ENCODE peak calls at places on chromosome 15, in ten cellular contexts. E, I, R, D, W, X, N, F, U and Y are unnamed samples. For H3K9me3, the result is how much of the 10 kb centered on the place peaks cover.

GRCh38 chr15:48564690-48565089 is 80.8 kb downstream of the FBN1 start:
- DNase-seq in E (no peak), I (no peak), R (no peak), D (peak), W (no peak), X (no peak), N (no peak), F (no peak), U (no peak), Y (no peak)

GRCh38 chr15:79673416-79674123 is 223.2 kb downstream of the MTHFS start:
- DNase-seq in E (no peak), I (no peak), R (no peak), D (peak), W (no peak), X (no peak), N (no peak), F (no peak), U (no peak), Y (no peak)

GRCh38 chr15:94057305-94057704 is 174.1 kb upstream of the MCTP2 start:
- DNase-seq in E (no peak), I (no peak), R (no peak), D (peak), W (no peak), X (no peak), N (no peak), F (no peak), U (no peak), Y (no peak)

GRCh38 chr15:73683624-73684536 is at the start of gene CD276:
- DNase-seq in E (peak), I (peak), R (peak), D (peak), W (peak), X (peak), N (peak), F (peak), U (peak), Y (no peak)

GRCh38 chr15:77552066-77552465 is 80.6 kb downstream of the LINGO1 start:
- DNase-seq in E (no peak), I (no peak), R (no peak), D (no peak), W (no peak), X (no peak), N (no peak), F (no peak), U (no peak), Y (no peak)

GRCh38 chr15:42344763-42345162 is 14.5 kb upstream of the CAPN3 start:
- DNase-seq in E (peak), I (no peak), R (no peak), D (peak), W (no peak), X (no peak), N (no peak), F (no peak), U (no peak), Y (no peak)

GRCh38 chr15:75042730-75043508 is 19.5 kb downstream of the PPCDC start:
- DNase-seq in E (peak), I (peak), R (peak), D (peak), W (peak), X (peak), N (peak), F (no peak), U (peak), Y (peak)

GRCh38 chr15:78673917-78674444 is 33.0 kb upstream of the CHRNB4 start:
- DNase-seq in E (no peak), I (no peak), R (no peak), D (no peak), W (no peak), X (no peak), N (no peak), F (no peak), U (no peak), Y (no peak)

GRCh38 chr15:89143503-89144162 is 55.4 kb downstream of the ABHD2 start:
- DNase-seq in E (no peak), I (no peak), R (no peak), D (peak), W (no peak), X (no peak), N (no peak), F (no peak), U (no peak), Y (no peak)

GRCh38 chr15:43509923-43510229 is 7.5 kb upstream of the MAP1A start:
- DNase-seq in E (peak), I (no peak), R (peak), D (no peak), W (no peak), X (no peak), N (no peak), F (no peak), U (no peak), Y (no peak)

GRCh38 chr15:70275461-70276138 is 177.9 kb upstream of the TLE3 start:
- DNase-seq in E (no peak), I (no peak), R (no peak), D (no peak), W (no peak), X (no peak), N (no peak), F (no peak), U (no peak), Y (no peak)

GRCh38 chr15:82979726-82980125 is 6.3 kb upstream of the RAMAC start:
- DNase-seq in E (no peak), I (no peak), R (no peak), D (no peak), W (no peak), X (no peak), N (no peak), F (no peak), U (no peak), Y (no peak)

GRCh38 chr15:77599899-77600298 is 32.8 kb downstream of the LINGO1 start:
- DNase-seq in E (no peak), I (no peak), R (peak), D (no peak), W (no peak), X (no peak), N (peak), F (no peak), U (no peak), Y (no peak)

GRCh38 chr15:47331796-47332480 is 385.4 kb upstream of the SEMA6D start:
- DNase-seq in E (peak), I (no peak), R (no peak), D (peak), W (peak), X (peak), N (no peak), F (no peak), U (no peak), Y (no peak)

GRCh38 chr15:70502576-70502975 is 260.8 kb downstream of the UACA start:
- DNase-seq in E (no peak), I (no peak), R (no peak), D (no peak), W (no peak), X (no peak), N (no peak), F (no peak), U (no peak), Y (no peak)

GRCh38 chr15:59885832-59886231 is 118.3 kb upstream of the FOXB1 start:
- DNase-seq in E (peak), I (no peak), R (no peak), D (peak), W (peak), X (peak), N (no peak), F (no peak), U (no peak), Y (no peak)

GRCh38 chr15:49045691-49046112 is 544 bp downstream of the SECISBP2L start:
- DNase-seq in E (peak), I (no peak), R (peak), D (peak), W (no peak), X (peak), N (peak), F (no peak), U (no peak), Y (no peak)

GRCh38 chr15:101156509-101157159 is 95.2 kb downstream of the CHSY1 start:
- DNase-seq in E (no peak), I (no peak), R (no peak), D (no peak), W (no peak), X (no peak), N (no peak), F (no peak), U (no peak), Y (no peak)

GRCh38 chr15:99443056-99443756 is 122.6 kb upstream of the MEF2A start:
- DNase-seq in E (no peak), I (no peak), R (no peak), D (no peak), W (no peak), X (no peak), N (no peak), F (no peak), U (peak), Y (no peak)

GRCh38 chr15:36161781-36162212 is 417.6 kb upstream of the CDIN1 start:
- DNase-seq in E (peak), I (no peak), R (no peak), D (peak), W (peak), X (no peak), N (no peak), F (no peak), U (no peak), Y (no peak)

GRCh38 chr15:34855893-34856292 is 60.5 kb upstream of the ACTC1 start:
- DNase-seq in E (no peak), I (no peak), R (no peak), D (peak), W (no peak), X (no peak), N (no peak), F (no peak), U (no peak), Y (no peak)

GRCh38 chr15:38868326-38869114 is 303.9 kb upstream of the RASGRP1 start:
- DNase-seq in E (peak), I (no peak), R (no peak), D (peak), W (no peak), X (no peak), N (peak), F (no peak), U (peak), Y (no peak)

GRCh38 chr15:64552281-64552948 is 92.0 kb downstream of the ZNF609 start:
- DNase-seq in E (no peak), I (no peak), R (no peak), D (no peak), W (no peak), X (peak), N (no peak), F (no peak), U (no peak), Y (no peak)

GRCh38 chr15:52101542-52102340 is 10.8 kb downstream of the BCL2L10 start:
- DNase-seq in E (no peak), I (no peak), R (no peak), D (no peak), W (no peak), X (no peak), N (no peak), F (no peak), U (no peak), Y (no peak)

GRCh38 chr15:49860101-49860500 is 239.3 kb downstream of the DTWD1 start:
- DNase-seq in E (no peak), I (no peak), R (no peak), D (peak), W (no peak), X (no peak), N (no peak), F (no peak), U (no peak), Y (no peak)

GRCh38 chr15:40183636-40184463 is 23.0 kb downstream of the BUB1B start:
- DNase-seq in E (no peak), I (no peak), R (no peak), D (no peak), W (no peak), X (no peak), N (no peak), F (no peak), U (no peak), Y (no peak)

GRCh38 chr15:101070502-101071273 is 151.5 kb downstream of the LRRK1 start:
- DNase-seq in E (no peak), I (no peak), R (no peak), D (peak), W (no peak), X (no peak), N (peak), F (no peak), U (no peak), Y (no peak)

GRCh38 chr15:70512772-70513362 is 250.5 kb downstream of the UACA start:
- DNase-seq in E (no peak), I (no peak), R (peak), D (peak), W (no peak), X (no peak), N (peak), F (no peak), U (peak), Y (peak)

GRCh38 chr15:74642328-74642723 is 26.7 kb downstream of the CLK3 start:
- DNase-seq in E (peak), I (peak), R (no peak), D (no peak), W (peak), X (no peak), N (no peak), F (no peak), U (peak), Y (no peak)

GRCh38 chr15:37056168-37056893 is 44.0 kb downstream of the MEIS2 start:
- DNase-seq in E (no peak), I (no peak), R (peak), D (no peak), W (no peak), X (no peak), N (no peak), F (no peak), U (no peak), Y (no peak)

DNA sequence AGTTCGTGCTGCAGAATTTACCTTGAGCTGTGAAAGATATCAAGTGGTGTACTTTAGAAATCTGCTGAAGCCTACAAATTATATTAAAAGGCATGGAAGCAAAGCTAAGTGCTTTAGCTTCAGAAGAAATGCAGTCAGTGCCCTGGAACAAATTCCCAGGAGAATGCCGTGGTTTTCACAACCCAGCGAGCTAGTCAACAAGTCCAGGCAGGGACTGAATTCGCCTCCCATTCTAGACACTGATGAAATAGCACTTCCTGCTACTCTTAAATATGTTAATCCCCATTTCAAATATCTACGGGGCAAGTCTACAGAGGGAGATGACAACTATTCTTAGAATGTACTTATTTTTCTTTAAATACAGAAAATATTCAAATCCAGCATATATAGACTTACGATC is 326.4 kb upstream of the IGF1R start:
- DNase-seq in E (no peak), I (no peak), R (no peak), D (peak), W (no peak), X (peak), N (no peak), F (no peak), U (no peak), Y (no peak)
- H3K9me3 ChIP-seq in E (under half), I (under half), R (under half), D (under half), W (under half), X (under half), N (under half), F (under half), U (under half), Y (under half)

GRCh38 chr15:51079226-51079625 is 15.5 kb downstream of the TNFAIP8L3 start:
- DNase-seq in E (no peak), I (no peak), R (no peak), D (no peak), W (no peak), X (no peak), N (no peak), F (no peak), U (no peak), Y (no peak)

GRCh38 chr15:51076142-51076897 is 18.4 kb downstream of the TNFAIP8L3 start:
- DNase-seq in E (no peak), I (no peak), R (no peak), D (no peak), W (no peak), X (no peak), N (no peak), F (no peak), U (no peak), Y (no peak)

GRCh38 chr15:51076898-51077564 is 17.7 kb downstream of the TNFAIP8L3 start:
- DNase-seq in E (no peak), I (peak), R (no peak), D (no peak), W (peak), X (no peak), N (no peak), F (no peak), U (peak), Y (no peak)

GRCh38 chr15:51075364-51075763 is 19.3 kb downstream of the TNFAIP8L3 start:
- DNase-seq in E (no peak), I (no peak), R (no peak), D (no peak), W (no peak), X (no peak), N (no peak), F (no peak), U (no peak), Y (no peak)

DNA sequence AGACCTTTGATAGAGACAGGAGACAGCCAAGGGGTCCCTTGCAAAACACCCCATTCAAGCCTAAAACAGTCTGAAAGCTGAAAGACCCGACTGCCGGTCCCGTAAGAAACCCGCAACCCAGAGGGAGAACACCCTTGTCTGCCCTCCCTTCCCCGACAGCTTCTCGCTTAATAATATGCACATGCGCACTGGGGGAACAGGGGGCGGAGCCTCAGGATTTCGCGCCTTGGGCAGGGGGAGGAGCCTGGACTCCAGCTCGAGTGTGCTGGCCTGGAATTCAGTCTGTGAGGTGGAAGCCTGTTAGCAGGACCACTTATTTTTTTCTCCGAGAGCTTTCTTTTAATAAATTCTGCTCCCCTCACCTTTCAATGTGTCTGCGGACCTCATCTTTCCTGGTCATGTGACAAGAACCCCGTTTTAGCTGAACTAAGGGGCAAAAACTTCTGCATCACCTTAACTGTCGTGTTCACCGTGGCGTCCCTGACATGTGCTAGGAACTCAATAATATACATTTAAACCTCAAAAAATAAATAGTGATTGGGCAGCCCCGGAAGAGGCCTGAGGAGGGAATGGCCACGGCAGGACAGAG is 17.0 kb downstream of the TNFAIP8L3 start:
- DNase-seq in E (peak), I (peak), R (peak), D (no peak), W (peak), X (peak), N (no peak), F (no peak), U (peak), Y (peak)
- H3K27ac ChIP-seq in E (no peak), I (peak), R (no peak), D (no peak), W (no peak), X (no peak), N (no peak), F (peak), U (peak), Y (no peak)

GRCh38 chr15:72062319-72062718 is 55.6 kb downstream of the MYO9A start:
- DNase-seq in E (no peak), I (no peak), R (no peak), D (no peak), W (no peak), X (no peak), N (no peak), F (no peak), U (no peak), Y (no peak)
- H3K9me3 ChIP-seq in E (under half), I (under half), R (under half), D (under half), W (under half), X (under half), N (under half), F (under half), U (under half), Y (under half)

GRCh38 chr15:58487724-58488120 is 55.9 kb downstream of the LIPC start:
- DNase-seq in E (no peak), I (no peak), R (no peak), D (no peak), W (no peak), X (no peak), N (no peak), F (no peak), U (no peak), Y (no peak)
- H3K27ac ChIP-seq in E (no peak), I (no peak), R (no peak), D (no peak), W (no peak), X (no peak), N (no peak), F (no peak), U (no peak), Y (no peak)

DNA sequence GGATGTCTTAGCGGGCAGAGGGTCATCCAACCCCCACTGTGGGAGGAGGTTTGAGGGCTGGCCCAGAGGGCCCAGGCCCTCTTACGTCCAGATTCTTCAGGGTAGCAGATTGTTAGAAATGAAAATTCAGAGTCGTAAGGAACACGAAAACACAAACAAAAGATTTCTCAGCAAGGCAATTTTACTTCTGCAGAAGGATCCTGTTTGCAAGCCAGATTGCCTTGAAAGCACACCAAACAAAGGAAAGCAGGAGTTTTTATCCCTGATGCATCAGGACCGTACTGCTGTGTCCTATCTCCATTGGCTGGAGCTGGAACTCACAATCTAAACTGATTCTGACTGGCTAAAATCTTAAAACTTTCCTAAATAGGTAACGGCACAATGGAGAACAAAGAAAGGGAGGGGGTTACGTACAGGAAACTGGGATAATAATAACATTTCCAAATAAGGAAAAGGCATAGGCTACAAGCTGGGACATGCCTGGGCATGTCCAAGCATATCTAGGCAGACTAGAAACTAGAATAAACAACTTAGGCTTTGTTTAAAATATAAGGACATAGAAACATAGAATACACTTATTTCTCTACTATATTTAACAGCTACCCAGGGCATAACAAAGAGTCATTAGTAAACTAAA is 97.3 kb upstream of the C2CD4B start:
- DNase-seq in E (no peak), I (no peak), R (no peak), D (peak), W (no peak), X (no peak), N (no peak), F (no peak), U (no peak), Y (no peak)
- H3K9me3 ChIP-seq in E (under half), I (under half), R (under half), D (under half), W (under half), X (under half), N (under half), F (half or more), U (half or more), Y (under half)